ENCODE peak calls at places on chromosomes 1 and 21, in nine cellular contexts. U, I, P, T, F, E, D, W and A are unnamed samples.

GRCh38 chr1:201307239-201307638 is 23.9 kb downstream of the PKP1 start:
- DNase-seq in P (no peak), T (no peak), F (no peak), D (no peak), I (no peak), E (no peak), W (no peak), U (no peak), A (no peak)

GRCh38 chr1:160910351-160910750 is 25.4 kb upstream of the ITLN1 start:
- DNase-seq in E (no peak), W (no peak), T (no peak), I (no peak), U (no peak), F (no peak), P (no peak), D (peak), A (no peak)

GRCh38 chr1:20124451-20125057 is 5.2 kb upstream of the PLA2G2D start:
- DNase-seq in T (no peak), D (no peak), U (no peak), P (no peak), W (no peak), F (no peak), I (no peak), E (peak), A (no peak)

GRCh38 chr1:181352695-181353094 is 130.6 kb upstream of the CACNA1E start:
- DNase-seq in W (no peak), D (no peak), F (no peak), U (no peak), P (no peak), T (no peak), E (no peak), I (no peak), A (no peak)

GRCh38 chr1:196891251-196891650 is 3.4 kb downstream of the CFHR4 start:
- DNase-seq in W (no peak), I (no peak), D (no peak), P (no peak), F (no peak), E (no peak), U (no peak), T (no peak), A (no peak)

GRCh38 chr1:112257043-112257835 is 138.8 kb upstream of the CTTNBP2NL start:
- DNase-seq in I (no peak), T (no peak), W (no peak), U (no peak), P (no peak), F (no peak), E (no peak), D (no peak), A (no peak)

GRCh38 chr1:39722495-39722894 is 16.2 kb upstream of the PPIE start:
- DNase-seq in D (no peak), W (no peak), E (no peak), T (no peak), F (no peak), U (no peak), I (no peak), P (no peak), A (no peak)

GRCh38 chr1:58000821-58001220 is 545.7 kb downstream of the OMA1 start:
- DNase-seq in D (no peak), E (no peak), P (no peak), U (no peak), I (no peak), W (no peak), T (no peak), F (no peak), A (no peak)

GRCh38 chr1:230284891-230285290 is 141.2 kb downstream of the PGBD5 start:
- DNase-seq in E (no peak), T (no peak), I (no peak), U (no peak), F (no peak), P (no peak), D (no peak), W (no peak), A (no peak)

GRCh38 chr1:9311029-9311428 is 18.3 kb downstream of the SPSB1 start:
- DNase-seq in P (no peak), T (no peak), I (no peak), D (no peak), W (no peak), F (no peak), E (no peak), U (no peak), A (no peak)

GRCh38 chr1:169363046-169363756 is 4.4 kb downstream of the NME7 start:
- DNase-seq in D (no peak), W (no peak), I (peak), P (peak), U (no peak), T (no peak), F (no peak), E (peak), A (no peak)

GRCh38 chr1:109615879-109616278 is 3.5 kb downstream of the GNAT2 start:
- DNase-seq in D (no peak), U (no peak), P (no peak), F (no peak), I (no peak), T (no peak), E (no peak), W (peak), A (no peak)

GRCh38 chr21:34509151-34509550 is 2.9 kb downstream of the KCNE1 start:
- DNase-seq in I (peak), U (no peak), F (no peak), E (no peak), T (no peak), D (peak), W (no peak), P (no peak), A (no peak)

GRCh38 chr1:201220388-201220715 is 29.7 kb downstream of the IGFN1 start:
- DNase-seq in E (no peak), T (no peak), I (no peak), W (no peak), F (no peak), D (no peak), U (no peak), P (no peak), A (no peak)

GRCh38 chr1:8627728-8628127 is 189.7 kb downstream of the RERE start:
- DNase-seq in T (no peak), D (no peak), U (no peak), E (no peak), P (no peak), F (no peak), I (no peak), W (peak), A (no peak)

GRCh38 chr1:49199564-49199963 is 422.9 kb upstream of the BEND5 start:
- DNase-seq in E (no peak), F (no peak), W (no peak), P (no peak), T (no peak), I (no peak), D (no peak), U (no peak), A (no peak)

GRCh38 chr1:11888206-11888876 is 29.6 kb upstream of the NPPB start:
- DNase-seq in P (no peak), T (no peak), U (no peak), I (no peak), E (no peak), W (no peak), D (no peak), F (no peak), A (no peak)

GRCh38 chr1:161091796-161092507 is 2.6 kb upstream of the NECTIN4 start:
- DNase-seq in D (no peak), E (no peak), I (no peak), P (no peak), U (no peak), W (no peak), F (no peak), T (no peak), A (no peak)